ENCODE peak calls at places on chromosomes 4 and X, in ten cellular contexts. Y, X, S, V, O, E, C, I, U and W are unnamed samples.
A peak's percentile ranks its signal among the peaks of the same experiment; 100 is the strongest.

GRCh38 chr4:3160325-3160915 is 85.9 kb downstream of the HTT start:
- DNase-seq in Y (no peak), X (no peak), S (no peak), V (no peak), O (no peak), E (no peak), C (no peak), I (no peak), U (no peak), W (no peak)

GRCh38 chr4:188822698-188823097 is 683.5 kb downstream of the TRIML1 start:
- DNase-seq in Y (no peak), X (no peak), S (no peak), V (no peak), O (no peak), E (no peak), C (no peak), I (no peak), U (no peak), W (no peak)

GRCh38 chr4:151860561-151861093 is 99.8 kb upstream of the GATB start:
- DNase-seq in Y (no peak), X (no peak), S (no peak), V (no peak), O (no peak), E (no peak), C (no peak), I (no peak), U (no peak), W (no peak)

GRCh38 chr4:29549308-29549707 is 1170.9 kb upstream of the PCDH7 start:
- DNase-seq in Y (no peak), X (peak; percentile 8), S (no peak), V (no peak), O (no peak), E (peak; percentile 47), C (no peak), I (no peak), U (no peak), W (no peak)

GRCh38 chr4:184955116-184955515 is 63.2 kb upstream of the HELT start:
- DNase-seq in Y (no peak), X (no peak), S (peak; percentile 11), V (no peak), O (no peak), E (no peak), C (no peak), I (no peak), U (no peak), W (no peak)

GRCh38 chr4:173505924-173506779 is 23.9 kb downstream of the HAND2 start:
- DNase-seq in Y (peak; percentile 66), X (peak; percentile 67), S (peak; percentile 71), V (no peak), O (peak; percentile 64), E (peak; percentile 45), C (peak; percentile 64), I (peak; percentile 81), U (peak; percentile 77), W (peak; percentile 49)

GRCh38 chr4:89254847-89255246 is 52.8 kb downstream of the GPRIN3 start:
- DNase-seq in Y (no peak), X (peak; percentile 23), S (peak; percentile 49), V (no peak), O (no peak), E (peak; percentile 7), C (no peak), I (peak; percentile 46), U (peak; percentile 41), W (no peak)

GRCh38 chr4:105191621-105192210 is 45.0 kb downstream of the TET2 start:
- DNase-seq in Y (no peak), X (no peak), S (no peak), V (no peak), O (no peak), E (peak; percentile 72), C (no peak), I (no peak), U (no peak), W (no peak)

DNA sequence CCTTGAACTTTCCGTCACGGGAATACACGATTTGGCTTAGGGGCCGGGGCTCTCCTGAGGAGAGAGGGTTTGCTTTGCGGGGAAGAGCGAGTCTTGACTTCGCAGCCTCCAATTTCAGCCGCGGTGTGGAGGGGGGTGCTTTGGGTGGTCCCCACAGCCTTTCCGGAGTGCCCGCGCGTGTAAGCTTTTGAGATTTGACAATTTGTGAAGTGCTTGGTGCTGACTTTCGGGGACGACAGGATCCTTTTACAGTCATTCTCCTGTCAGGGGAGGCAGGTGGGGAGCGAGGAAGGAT is 361 bp downstream of the SCML1 start:
- DNase-seq in Y (no peak), X (no peak), S (no peak), V (no peak), O (no peak), E (no peak), C (no peak), I (no peak), U (no peak), W (no peak)
- H3K4me3 ChIP-seq in Y (peak overlapping the region; percentile 50), X (peak overlapping the region; percentile 78), S (peak overlapping the region; percentile 22), V (peak overlapping the region; percentile 49), O (peak overlapping the region; percentile 61), E (peak overlapping the region; percentile 89), C (peak overlapping the region; percentile 68), I (peak overlapping the region; percentile 78), U (peak overlapping the region; percentile 54), W (peak overlapping the region; percentile 60)

GRCh38 chr4:7904108-7904516 is 35.5 kb downstream of the AFAP1 start:
- DNase-seq in Y (no peak), X (peak; percentile 78), S (no peak), V (no peak), O (no peak), E (peak; percentile 89), C (no peak), I (no peak), U (peak; percentile 45), W (no peak)

GRCh38 chr4:7905461-7905915 is 34.2 kb downstream of the AFAP1 start:
- DNase-seq in Y (peak; percentile 53), X (peak; percentile 67), S (no peak), V (peak; percentile 57), O (no peak), E (no peak), C (no peak), I (no peak), U (no peak), W (no peak)

GRCh38 chr4:7903686-7904085 is 36.0 kb downstream of the AFAP1 start:
- DNase-seq in Y (no peak), X (peak; percentile 64), S (no peak), V (no peak), O (no peak), E (peak; percentile 66), C (no peak), I (no peak), U (no peak), W (no peak)

GRCh38 chr4:7906171-7906581 is 33.5 kb downstream of the AFAP1 start:
- DNase-seq in Y (no peak), X (peak; percentile 43), S (no peak), V (no peak), O (no peak), E (peak; percentile 45), C (no peak), I (no peak), U (no peak), W (no peak)

DNA sequence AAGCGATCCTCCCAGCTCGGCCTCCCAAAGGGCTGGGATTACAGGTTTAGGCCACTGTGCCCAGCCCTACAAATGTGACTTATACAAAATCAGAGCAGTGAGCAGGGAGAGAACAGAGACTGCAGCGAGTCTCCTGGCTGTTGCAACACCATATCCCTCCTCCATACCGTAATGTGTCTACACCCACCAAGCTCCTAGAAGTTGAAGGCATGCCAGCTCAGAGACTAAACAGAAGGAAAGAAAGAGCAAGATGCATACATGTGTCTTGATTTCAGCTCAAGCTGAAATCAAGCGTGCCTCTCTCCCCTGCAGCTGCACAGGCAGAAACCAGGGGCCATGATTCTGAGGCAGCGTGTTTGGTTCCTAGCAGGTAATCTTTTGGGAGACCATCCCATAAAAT is 34.7 kb downstream of the AFAP1 start:
- DNase-seq in Y (no peak), X (peak; percentile 98), S (no peak), V (no peak), O (no peak), E (peak; percentile 94), C (no peak), I (no peak), U (no peak), W (no peak)
- H3K4me1 ChIP-seq in Y (peaks cover 55% of the 10 kb centered on the region), X (peaks cover 31% of the 10 kb centered on the region), S (peaks cover 3% of the 10 kb centered on the region), V (peaks cover 14% of the 10 kb centered on the region), O (peaks cover 16% of the 10 kb centered on the region), E (peaks cover 46% of the 10 kb centered on the region), C (peaks cover 20% of the 10 kb centered on the region), I (peaks cover 8% of the 10 kb centered on the region), U (peaks cover 59% of the 10 kb centered on the region), W (peaks cover 38% of the 10 kb centered on the region)

GRCh38 chr4:111605111-111605510 is 540.1 kb upstream of the FAM241A start:
- DNase-seq in Y (no peak), X (no peak), S (no peak), V (no peak), O (no peak), E (no peak), C (no peak), I (no peak), U (no peak), W (no peak)

GRCh38 chr4:111601671-111602070 is 543.6 kb upstream of the FAM241A start:
- DNase-seq in Y (no peak), X (no peak), S (no peak), V (no peak), O (no peak), E (peak; percentile 5), C (no peak), I (no peak), U (no peak), W (no peak)

DNA sequence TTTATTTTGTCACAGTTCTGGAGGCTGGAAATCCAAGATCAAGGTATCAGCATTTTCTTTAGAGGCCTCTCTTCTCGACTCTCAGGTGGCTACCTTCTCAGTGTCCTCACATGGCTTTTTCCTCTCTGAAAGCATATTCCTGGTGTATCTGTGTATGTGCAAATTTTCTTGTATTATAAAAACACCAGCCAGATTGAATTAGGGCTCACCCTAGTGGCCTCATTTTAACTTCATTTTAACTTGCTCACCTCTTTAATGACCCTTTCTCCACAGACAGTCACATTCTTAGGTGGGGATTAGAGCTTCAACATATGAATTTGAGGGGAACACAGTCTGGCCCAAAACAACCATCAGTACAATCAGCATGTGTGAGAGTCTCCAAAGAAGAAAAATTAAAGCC is 542.4 kb upstream of the FAM241A start:
- DNase-seq in Y (no peak), X (peak; percentile 12), S (no peak), V (no peak), O (no peak), E (peak; percentile 28), C (no peak), I (no peak), U (no peak), W (no peak)
- TF ChIP-seq CTCF in Y (no peak), X (no peak), S (no peak), V (no peak), O (no peak), E (peak; percentile 45), C (no peak), I (no peak), U (peak; percentile 31), W (no peak)

GRCh38 chr4:142041788-142042187 is 405.4 kb downstream of the IL15 start:
- DNase-seq in Y (no peak), X (no peak), S (no peak), V (no peak), O (no peak), E (no peak), C (no peak), I (no peak), U (no peak), W (no peak)

GRCh38 chr4:142045996-142046395 is 409.6 kb downstream of the IL15 start:
- DNase-seq in Y (no peak), X (no peak), S (no peak), V (no peak), O (no peak), E (no peak), C (no peak), I (no peak), U (no peak), W (no peak)

GRCh38 chr4:142043509-142043908 is 407.1 kb downstream of the IL15 start:
- DNase-seq in Y (no peak), X (peak; percentile 59), S (no peak), V (no peak), O (no peak), E (peak; percentile 86), C (no peak), I (no peak), U (no peak), W (no peak)

GRCh38 chr4:142040043-142040442 is 403.7 kb downstream of the IL15 start:
- DNase-seq in Y (no peak), X (no peak), S (no peak), V (no peak), O (no peak), E (no peak), C (no peak), I (no peak), U (no peak), W (no peak)

DNA sequence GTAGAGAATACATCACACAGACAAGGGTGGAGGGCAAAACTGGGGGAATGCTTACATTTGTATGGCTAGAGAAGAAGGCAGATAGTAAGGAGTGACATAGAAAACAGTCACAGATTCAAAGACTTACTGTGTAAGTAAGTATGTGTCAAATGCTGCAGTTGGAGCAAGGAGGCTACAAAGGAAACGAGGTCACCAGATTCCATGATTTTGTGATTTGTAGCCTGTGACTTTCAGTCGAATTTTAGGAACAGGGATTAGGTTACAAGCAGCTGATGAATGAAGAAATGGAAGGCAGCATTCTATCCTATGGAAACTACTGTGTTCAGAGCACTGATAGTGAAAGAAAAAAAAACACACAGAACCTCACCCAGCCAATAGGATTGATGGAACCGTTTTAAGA is 407.9 kb downstream of the IL15 start:
- DNase-seq in Y (no peak), X (peak; percentile 31), S (no peak), V (no peak), O (no peak), E (peak; percentile 63), C (no peak), I (no peak), U (no peak), W (no peak)
- H3K4me3 ChIP-seq in Y (no peak overlapping the region), X (no peak overlapping the region), S (no peak overlapping the region), V (no peak overlapping the region), O (no peak overlapping the region), E (no peak overlapping the region), C (no peak overlapping the region), I (no peak overlapping the region), U (no peak overlapping the region), W (no peak overlapping the region)